ENCODE peak calls at places on chromosomes 1 and 21, in nine cellular contexts. Z, J, K, P, M, Q, G, Y and E are unnamed samples.

GRCh38 chr1:220094016-220094911 is at the start of gene IARS2:
- DNase-seq in P (peak; percentile 93), Y (peak; percentile 96), M (peak; percentile 92), J (peak; percentile 50), K (peak; percentile 83), G (peak; percentile 94), Z (peak; percentile 89), Q (peak; percentile 73), E (peak; percentile 85)

GRCh38 chr1:64183985-64184440 is 19.4 kb upstream of the UBE2U start:
- DNase-seq in G (no peak), M (no peak), Z (no peak), Q (no peak), P (no peak), J (no peak), Y (no peak), K (no peak), E (no peak)

GRCh38 chr21:38838598-38839369 is 33.1 kb downstream of the ETS2 start:
- DNase-seq in K (no peak), Q (no peak), J (no peak), P (no peak), M (no peak), Z (no peak), Y (no peak), G (no peak), E (no peak)

GRCh38 chr1:21232044-21232443 is 55.3 kb upstream of the EIF4G3 start:
- DNase-seq in Q (peak; percentile 77), M (peak; percentile 32), G (no peak), J (peak; percentile 19), Z (peak; percentile 18), Y (no peak), P (no peak), K (no peak), E (no peak)

GRCh38 chr1:223864084-223864483 is 18.3 kb upstream of the TP53BP2 start:
- DNase-seq in M (no peak), G (no peak), Z (no peak), P (no peak), J (no peak), Q (no peak), Y (no peak), K (no peak), E (no peak)

GRCh38 chr1:26083246-26083645 is 15.8 kb upstream of the TRIM63 start:
- DNase-seq in M (no peak), Z (no peak), P (no peak), K (no peak), Y (no peak), Q (no peak), G (peak; percentile 77), J (no peak), E (no peak)

GRCh38 chr1:82731216-82731615 is 930.5 kb downstream of the ADGRL2 start:
- DNase-seq in Z (no peak), Y (no peak), J (no peak), P (no peak), G (no peak), K (no peak), M (no peak), Q (no peak), E (no peak)

GRCh38 chr1:53850082-53850673 is 12.1 kb upstream of the NDC1 start:
- DNase-seq in G (no peak), P (no peak), M (no peak), Z (no peak), J (no peak), Y (no peak), K (no peak), Q (no peak), E (no peak)

GRCh38 chr1:156747737-156748669 is 3.5 kb downstream of the HDGF start:
- DNase-seq in Z (no peak), K (no peak), P (no peak), M (no peak), Q (no peak), J (no peak), Y (no peak), G (no peak), E (no peak)

GRCh38 chr1:14372526-14372925 is 226.0 kb upstream of the KAZN start:
- DNase-seq in J (no peak), Y (no peak), M (no peak), Z (no peak), G (no peak), P (no peak), K (no peak), Q (no peak), E (no peak)

GRCh38 chr1:16721871-16722641 is 18.3 kb upstream of the RNU1-4 start:
- DNase-seq in Z (no peak), G (no peak), J (no peak), P (no peak), Y (no peak), M (no peak), Q (no peak), K (no peak), E (no peak)

GRCh38 chr1:234866007-234866866 is 256.3 kb upstream of the IRF2BP2 start:
- DNase-seq in Q (peak; percentile 56), K (no peak), P (peak; percentile 51), Z (no peak), J (no peak), G (peak; percentile 62), Y (no peak), M (no peak), E (no peak)

GRCh38 chr21:14271053-14271452 is 55.1 kb downstream of the RBM11 start:
- DNase-seq in G (no peak), P (no peak), J (no peak), K (no peak), Q (no peak), Z (no peak), M (no peak), Y (no peak), E (no peak)

GRCh38 chr1:48109390-48110009 is 112.3 kb upstream of the TRABD2B start:
- DNase-seq in Q (peak; percentile 77), G (no peak), P (no peak), K (no peak), Y (no peak), M (no peak), Z (no peak), J (peak; percentile 47), E (no peak)

GRCh38 chr1:235402457-235403200 is 35.4 kb downstream of the TBCE start:
- DNase-seq in G (no peak), Y (no peak), P (no peak), Z (no peak), M (no peak), J (peak; percentile 41), Q (no peak), K (no peak), E (no peak)

GRCh38 chr1:195908121-195908520 is 700.1 kb downstream of the KCNT2 start:
- DNase-seq in Z (no peak), Q (no peak), Y (no peak), P (no peak), K (no peak), J (no peak), M (no peak), G (no peak), E (no peak)

GRCh38 chr1:69088556-69088955 is 479.2 kb upstream of the LRRC7 start:
- DNase-seq in Y (no peak), Q (no peak), M (no peak), Z (no peak), P (no peak), J (no peak), K (no peak), G (no peak), E (no peak)

GRCh38 chr1:114468710-114469468 is 42.1 kb downstream of the TRIM33 start:
- DNase-seq in M (no peak), Y (no peak), Z (no peak), J (peak; percentile 41), P (no peak), Q (no peak), K (no peak), G (no peak), E (no peak)

GRCh38 chr1:39048745-39049370 is 22.7 kb downstream of the NDUFS5 start:
- DNase-seq in G (no peak), Q (no peak), P (no peak), K (no peak), M (no peak), Z (no peak), J (no peak), Y (no peak), E (no peak)

GRCh38 chr1:44405804-44406743 is 1.0 kb downstream of the RNF220 start:
- DNase-seq in M (peak; percentile 20), J (no peak), Z (no peak), G (no peak), Q (no peak), K (no peak), P (peak; percentile 39), Y (no peak), E (no peak)

GRCh38 chr1:183583466-183583865 is 6.8 kb downstream of the NCF2 start:
- DNase-seq in K (no peak), P (no peak), M (no peak), Q (no peak), Z (no peak), J (no peak), Y (no peak), G (no peak), E (no peak)

GRCh38 chr1:89939059-89939570 is 55.8 kb upstream of the ZNF326 start:
- DNase-seq in Z (no peak), G (no peak), Y (no peak), P (no peak), M (no peak), K (peak; percentile 44), Q (no peak), J (no peak), E (peak; percentile 25)

GRCh38 chr1:203528976-203529375 is 35.0 kb downstream of the OPTC start:
- DNase-seq in P (no peak), Y (no peak), Z (no peak), Q (no peak), M (no peak), G (no peak), J (no peak), K (no peak), E (no peak)

GRCh38 chr1:1021010-1021845 is 1.3 kb downstream of the AGRN start:
- DNase-seq in J (peak; percentile 11), K (no peak), M (no peak), Q (peak; percentile 77), Y (peak; percentile 93), P (peak; percentile 81), G (peak; percentile 75), Z (no peak), E (no peak)

GRCh38 chr1:5998051-5998905 is 6.1 kb upstream of the NPHP4 start:
- DNase-seq in Z (no peak), G (peak; percentile 33), M (no peak), P (peak; percentile 13), J (no peak), Q (no peak), K (no peak), Y (peak; percentile 52), E (no peak)

GRCh38 chr1:173190101-173190895 is 16.8 kb downstream of the TNFSF4 start:
- DNase-seq in M (no peak), Y (peak; percentile 91), Q (peak; percentile 87), J (peak; percentile 92), P (peak; percentile 84), G (peak; percentile 79), K (peak; percentile 3), Z (no peak), E (no peak)

GRCh38 chr1:108560430-108561144 is 687 bp downstream of the EEIG2 start:
- DNase-seq in K (peak; percentile 13), Q (peak; percentile 73), M (peak; percentile 30), G (peak; percentile 56), J (peak; percentile 7), Z (peak; percentile 27), Y (peak; percentile 83), P (peak; percentile 55), E (peak; percentile 31)

GRCh38 chr1:44676484-44677200 is 2.1 kb downstream of the ARMH1 start:
- DNase-seq in M (no peak), Z (no peak), K (no peak), J (no peak), Q (peak; percentile 48), P (no peak), Y (no peak), G (no peak), E (no peak)

GRCh38 chr1:75732703-75733102 is 8.2 kb downstream of the ACADM start:
- DNase-seq in Y (no peak), P (no peak), K (no peak), J (no peak), Q (no peak), Z (no peak), M (no peak), G (no peak), E (no peak)

GRCh38 chr1:39110325-39110851 is 84.2 kb downstream of the NDUFS5 start:
- DNase-seq in M (no peak), Z (no peak), Y (no peak), Q (no peak), P (no peak), K (no peak), J (no peak), G (no peak), E (no peak)

GRCh38 chr1:55190092-55190491 is 25.1 kb downstream of the USP24 start:
- DNase-seq in G (no peak), J (no peak), P (no peak), Y (no peak), M (no peak), K (no peak), Z (no peak), Q (no peak), E (no peak)